ENCODE peak calls at places on chromosomes 3 and 15, in five cellular contexts. G is fibroblast of lung, F is NCI-H345, Y is AG08395, A is choroid plexus epithelial cell. M is an unnamed sample.

GRCh38 chr15:66707310-66708160 is 5.5 kb downstream of the SMAD6 start:
- DNase-seq in G (peak), F (peak), Y (peak), A (peak), M (peak)

GRCh38 chr15:68930268-68931022 is at the start of gene SPESP1:
- DNase-seq in G (peak), F (no peak), Y (peak), A (peak), M (no peak)

GRCh38 chr15:48785195-48785594 is 25.7 kb downstream of the CEP152 start:
- DNase-seq in G (no peak), F (no peak), Y (no peak), A (no peak), M (no peak)

GRCh38 chr3:115961390-115961789 is 338.1 kb downstream of the GAP43 start:
- DNase-seq in G (no peak), F (no peak), Y (peak), A (no peak), M (no peak)

GRCh38 chr3:177448987-177449975 is 252.0 kb upstream of the TBL1XR1 start:
- DNase-seq in G (peak), F (no peak), Y (no peak), A (peak), M (peak)

GRCh38 chr3:177724020-177724638 is 526.8 kb upstream of the TBL1XR1 start:
- DNase-seq in G (no peak), F (peak), Y (no peak), A (peak), M (no peak)

GRCh38 chr15:81310480-81310879 is 13.5 kb downstream of the STARD5 start:
- DNase-seq in G (no peak), F (no peak), Y (no peak), A (no peak), M (no peak)

GRCh38 chr3:196499061-196499460 is 4.5 kb downstream of the RNF168 start:
- DNase-seq in G (peak), F (no peak), Y (peak), A (peak), M (no peak)

GRCh38 chr3:122880624-122881023 is 85.8 kb downstream of the SLC49A4 start:
- DNase-seq in G (no peak), F (no peak), Y (no peak), A (no peak), M (no peak)

GRCh38 chr15:47398115-47398514 is 319.2 kb upstream of the SEMA6D start:
- DNase-seq in G (no peak), F (no peak), Y (no peak), A (no peak), M (no peak)

GRCh38 chr15:52164631-52165265 is 26.4 kb downstream of the GNB5 start:
- DNase-seq in G (no peak), F (no peak), Y (no peak), A (peak), M (no peak)

GRCh38 chr3:182369861-182370260 is 423.4 kb upstream of the ATP11B start:
- DNase-seq in G (peak), F (no peak), Y (no peak), A (no peak), M (no peak)

GRCh38 chr3:119428538-119428937 is 34.9 kb downstream of the TMEM39A start:
- DNase-seq in G (no peak), F (no peak), Y (no peak), A (peak), M (no peak)

GRCh38 chr15:39079296-39079834 is 501.5 kb upstream of the THBS1 start:
- DNase-seq in G (peak), F (no peak), Y (peak), A (peak), M (peak)

GRCh38 chr15:48381861-48382260 is 50.6 kb downstream of the DUT start:
- DNase-seq in G (no peak), F (no peak), Y (no peak), A (no peak), M (no peak)

GRCh38 chr3:39668420-39668819 is 141.0 kb upstream of the MYRIP start:
- DNase-seq in G (peak), F (peak), Y (peak), A (peak), M (peak)

GRCh38 chr3:52455283-52456168 is at the start of gene NISCH:
- DNase-seq in G (peak), F (peak), Y (peak), A (peak), M (peak)

GRCh38 chr15:66894363-66894762 is 171.0 kb upstream of the SMAD3 start:
- DNase-seq in G (no peak), F (no peak), Y (no peak), A (no peak), M (no peak)

GRCh38 chr3:170765419-170766078 is 104.4 kb downstream of the RPL22L1 start:
- DNase-seq in G (no peak), F (no peak), Y (peak), A (no peak), M (peak)

M was measured in H4.